ENCODE peak calls at places on chromosomes 12 and 14, in six cellular contexts. M is germinal center; I is stimulated activated CD4-positive, alpha-beta T cell treated with anti-CD3 and anti-CD28 coated beads, Interleukin-12 subunit alpha, Interleukin-12 subunit beta, amount 100 ng/mL, for 48 hours; Z is stimulated activated CD8-positive, alpha-beta memory T cell treated with anti-CD3 and anti-CD28 coated beads, Interleukin-7, amount 100 ng/mL, for 1 hour; J is breast epithelium; B is ovary. N is an unnamed sample.

GRCh38 chr12:32197421-32197820 is 90.8 kb downstream of the BICD1 start:
- DNase-seq in M (no peak), I (no peak), Z (no peak), J (no peak), B (no peak), N (no peak)

GRCh38 chr12:131312793-131313545 is 359.3 kb downstream of the ADGRD1 start:
- DNase-seq in M (no peak), I (no peak), Z (no peak), J (no peak), B (no peak), N (no peak)

GRCh38 chr12:65294863-65295262 is 16.4 kb downstream of the MSRB3 start:
- DNase-seq in M (no peak), I (no peak), Z (no peak), J (no peak), B (no peak), N (no peak)

GRCh38 chr12:29741342-29742241 is 42.1 kb downstream of the TMTC1 start:
- DNase-seq in M (no peak), I (no peak), Z (no peak), J (no peak), B (no peak), N (no peak)

GRCh38 chr12:93128332-93128707 is 199.2 kb upstream of the EEA1 start:
- DNase-seq in M (no peak), I (no peak), Z (no peak), J (peak; percentile 39), B (no peak), N (no peak)

GRCh38 chr14:34539407-34540180 is at the start of gene EAPP:
- DNase-seq in M (peak; percentile 96), I (peak; percentile 93), Z (peak; percentile 85), J (peak; percentile 98), B (peak; percentile 98), N (peak; percentile 92)

GRCh38 chr14:71231521-71232393 is 324.5 kb downstream of the PCNX1 start:
- DNase-seq in M (peak; percentile 63), I (no peak), Z (no peak), J (no peak), B (no peak), N (no peak)

GRCh38 chr12:42426733-42427132 is 100.8 kb downstream of the PPHLN1 start:
- DNase-seq in M (no peak), I (peak; percentile 2), Z (no peak), J (no peak), B (no peak), N (no peak)

GRCh38 chr14:105495101-105495989 is 4.3 kb downstream of the TEDC1 start:
- DNase-seq in M (no peak), I (no peak), Z (no peak), J (peak; percentile 30), B (no peak), N (no peak)

GRCh38 chr14:82642425-82642824 is 1108.8 kb upstream of the SEL1L start:
- DNase-seq in M (no peak), I (no peak), Z (no peak), J (no peak), B (no peak), N (peak; percentile 0)

GRCh38 chr12:43973385-43973784 is 137.5 kb downstream of the TMEM117 start:
- DNase-seq in M (no peak), I (no peak), Z (no peak), J (no peak), B (no peak), N (no peak)

GRCh38 chr12:85147331-85147730 is 111.2 kb downstream of the LRRIQ1 start:
- DNase-seq in M (no peak), I (no peak), Z (no peak), J (no peak), B (no peak), N (no peak)

GRCh38 chr14:90019824-90020523 is 41.8 kb upstream of the KCNK13 start:
- DNase-seq in M (no peak), I (no peak), Z (no peak), J (no peak), B (no peak), N (no peak)

GRCh38 chr12:3421599-3421998 is 69.4 kb upstream of the PRMT8 start:
- DNase-seq in M (no peak), I (no peak), Z (no peak), J (no peak), B (no peak), N (no peak)

GRCh38 chr12:125129592-125130255 is 64.5 kb downstream of the AACS start:
- DNase-seq in M (no peak), I (no peak), Z (no peak), J (no peak), B (no peak), N (no peak)

GRCh38 chr12:112977641-112978040 is 678 bp upstream of the OAS2 start:
- DNase-seq in M (no peak), I (no peak), Z (no peak), J (no peak), B (no peak), N (no peak)

GRCh38 chr12:30792648-30793499 is 38.1 kb upstream of the CAPRIN2 start:
- DNase-seq in M (no peak), I (no peak), Z (no peak), J (no peak), B (no peak), N (no peak)

GRCh38 chr12:40216516-40217288 is 8.1 kb upstream of the LRRK2 start:
- DNase-seq in M (no peak), I (no peak), Z (no peak), J (no peak), B (no peak), N (no peak)

GRCh38 chr12:4856556-4856955 is 53.1 kb upstream of the KCNA1 start:
- DNase-seq in M (no peak), I (no peak), Z (no peak), J (no peak), B (no peak), N (no peak)

GRCh38 chr12:57726151-57726883 is 12.2 kb downstream of the AGAP2 start:
- DNase-seq in M (no peak), I (no peak), Z (no peak), J (peak; percentile 72), B (peak; percentile 86), N (no peak)

GRCh38 chr12:123494124-123494843 is 36.3 kb downstream of the SNRNP35 start:
- DNase-seq in M (no peak), I (no peak), Z (no peak), J (no peak), B (no peak), N (no peak)

GRCh38 chr14:59698793-59699192 is 122.2 kb upstream of the CCDC175 start:
- DNase-seq in M (no peak), I (no peak), Z (no peak), J (no peak), B (no peak), N (no peak)

GRCh38 chr12:71392521-71393145 is 47.0 kb upstream of the LGR5 start:
- DNase-seq in M (peak; percentile 36), I (no peak), Z (no peak), J (no peak), B (no peak), N (no peak)

GRCh38 chr12:113088971-113089756 is 32.6 kb downstream of the DTX1 start:
- DNase-seq in M (no peak), I (peak; percentile 55), Z (no peak), J (no peak), B (no peak), N (no peak)

GRCh38 chr14:101066826-101067508 is 163.4 kb upstream of the RTL1 start:
- DNase-seq in M (no peak), I (no peak), Z (no peak), J (no peak), B (peak; percentile 11), N (no peak)

GRCh38 chr14:60348211-60348610 is 99.2 kb downstream of the PPM1A start:
- DNase-seq in M (no peak), I (no peak), Z (no peak), J (no peak), B (no peak), N (no peak)

N was measured in T follicular helper cell.